ENCODE peak calls at places on chromosomes 3 and 15, in eight cellular contexts. U is fibroblast of mammary gland; N is GM23338; I is CD4-positive, alpha-beta T cell; A is A549; E is heart right ventricle; J is astrocyte of the spinal cord; C is cardiac muscle cell. H is an unnamed sample.

GRCh38 chr3:138180375-138181029 is 5.8 kb upstream of the DBR1 start:
- DNase-seq in C (peak), I (peak), E (no peak), U (peak), N (peak), A (peak), J (peak), H (no peak)

GRCh38 chr15:90934949-90935751 is at the start of gene UNC45A:
- DNase-seq in J (peak), C (peak), I (peak), E (peak), U (peak), A (peak), N (peak), H (peak)

GRCh38 chr3:56467108-56467507 is 1.2 kb downstream of the ERC2 start:
- DNase-seq in J (peak), U (peak), C (peak), A (peak), N (peak), I (peak), E (peak), H (peak)

GRCh38 chr3:70749122-70749521 is 436.7 kb upstream of the MDFIC2 start:
- DNase-seq in E (peak), U (no peak), C (no peak), N (no peak), A (no peak), I (no peak), J (no peak), H (no peak)

GRCh38 chr3:127628788-127629456 is at the start of gene PODXL2:
- DNase-seq in I (no peak), U (peak), C (peak), N (peak), A (peak), J (peak), E (peak), H (no peak)

GRCh38 chr3:36893137-36893557 is 51.7 kb downstream of the TRANK1 start:
- DNase-seq in C (peak), N (peak), E (no peak), I (peak), J (peak), A (peak), U (peak), H (no peak)

GRCh38 chr3:104610730-104611652 is 755.7 kb upstream of the ALCAM start:
- DNase-seq in C (no peak), J (no peak), N (peak), I (no peak), U (no peak), A (no peak), E (no peak), H (no peak)

GRCh38 chr3:34198309-34198708 is 399.9 kb downstream of the PDCD6IP start:
- DNase-seq in U (no peak), I (no peak), A (no peak), C (no peak), E (no peak), J (no peak), N (no peak), H (no peak)

GRCh38 chr15:57356636-57357035 is 19.7 kb upstream of the CGNL1 start:
- DNase-seq in N (peak), E (no peak), U (no peak), I (no peak), A (no peak), C (peak), J (peak), H (no peak)

GRCh38 chr3:128438488-128439072 is 28.1 kb downstream of the DNAJB8 start:
- DNase-seq in C (no peak), I (no peak), N (peak), U (no peak), J (no peak), E (no peak), A (no peak), H (no peak)

GRCh38 chr3:112811917-112812660 is 34.6 kb downstream of the CD200R1L start:
- DNase-seq in C (no peak), N (no peak), J (no peak), U (no peak), A (no peak), I (no peak), E (peak), H (no peak)

GRCh38 chr15:90553248-90553745 is 23.6 kb downstream of the CRTC3 start:
- DNase-seq in U (peak), A (no peak), J (peak), I (no peak), N (no peak), C (peak), E (no peak), H (no peak)

GRCh38 chr3:17384567-17385296 is 357.7 kb downstream of the TBC1D5 start:
- DNase-seq in J (no peak), E (no peak), C (peak), I (no peak), N (no peak), A (peak), U (peak), H (no peak)

GRCh38 chr3:65619391-65620298 is 419.1 kb downstream of the MAGI1 start:
- DNase-seq in J (peak), N (peak), A (no peak), I (no peak), E (no peak), C (peak), U (no peak), H (no peak)

GRCh38 chr3:115341208-115341607 is 194.1 kb upstream of the ZBTB20 start:
- DNase-seq in J (peak), U (peak), I (no peak), A (peak), N (no peak), C (peak), E (no peak), H (no peak)

GRCh38 chr15:42494998-42495360 is 455 bp upstream of the SNAP23 start:
- DNase-seq in A (peak), I (no peak), U (peak), N (peak), J (no peak), E (no peak), C (peak), H (no peak)

GRCh38 chr15:66619152-66619903 is 53.5 kb upstream of the LCTL start:
- DNase-seq in N (peak), A (peak), J (peak), U (peak), I (no peak), E (peak), C (peak), H (peak)

GRCh38 chr3:76638006-76638405 is 401.9 kb upstream of the ROBO2 start:
- DNase-seq in N (no peak), C (no peak), U (no peak), E (no peak), A (no peak), I (no peak), J (no peak), H (no peak)

GRCh38 chr3:176172430-176172954 is 1024.8 kb downstream of the TBL1XR1 start:
- DNase-seq in A (no peak), I (no peak), J (no peak), N (peak), E (no peak), U (no peak), C (no peak), H (no peak)

DNA sequence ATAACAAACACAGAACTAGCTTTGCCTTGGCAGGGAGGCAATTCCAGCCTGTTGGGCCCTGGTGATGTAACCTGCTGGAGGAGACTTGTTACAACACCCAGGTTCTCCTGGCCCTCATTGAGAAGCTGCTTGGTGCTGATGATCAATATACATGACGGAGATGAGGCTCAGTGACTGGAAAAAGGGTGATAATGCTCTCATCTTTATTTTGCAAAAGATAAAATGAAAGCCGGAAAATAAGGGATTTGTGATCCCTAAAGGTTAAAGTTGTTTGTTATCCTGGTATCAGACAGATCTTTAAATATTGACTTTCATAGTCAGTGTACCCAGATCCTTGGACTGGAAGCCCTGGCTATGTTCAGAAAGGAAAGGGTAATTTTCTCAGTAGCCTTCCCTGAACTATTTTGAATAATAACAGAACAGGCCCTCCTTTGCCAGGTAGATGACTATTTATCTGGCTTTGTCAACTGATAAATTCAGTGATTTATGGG is 118.9 kb upstream of the MEIS2 start:
- DNase-seq in J (no peak), C (no peak), A (no peak), I (no peak), U (no peak), E (no peak), N (no peak), H (no peak)
- TF ChIP-seq CTCF in J (no peak), C (no peak), A (no peak), I (no peak), U (no peak), E (no peak), N (no peak), H (no peak)

GRCh38 chr3:58392191-58392590 is 41.4 kb downstream of the PDHB start:
- DNase-seq in E (no peak), U (peak), C (peak), A (no peak), N (no peak), J (no peak), I (no peak), H (no peak)
- TF ChIP-seq CTCF in E (no peak), U (no peak), C (no peak), A (no peak), N (no peak), J (no peak), I (no peak), H (no peak)

GRCh38 chr3:55313701-55314100 is 173.4 kb downstream of the WNT5A start:
- DNase-seq in U (no peak), J (no peak), I (no peak), C (no peak), E (no peak), A (no peak), N (no peak), H (no peak)
- TF ChIP-seq CTCF in U (no peak), J (no peak), I (no peak), C (no peak), E (no peak), A (no peak), N (no peak), H (no peak)

GRCh38 chr15:92226020-92226612 is 167.6 kb upstream of the ST8SIA2 start:
- DNase-seq in U (peak), J (no peak), I (no peak), A (peak), E (no peak), C (peak), N (peak), H (no peak)
- TF ChIP-seq CTCF in U (peak), J (peak), I (no peak), A (peak), E (peak), C (peak), N (peak), H (peak)

GRCh38 chr3:154730221-154730620 is 300.2 kb upstream of the GPR149 start:
- DNase-seq in N (no peak), C (no peak), E (no peak), A (no peak), U (peak), I (no peak), J (no peak), H (no peak)
- TF ChIP-seq CTCF in N (no peak), C (no peak), E (no peak), A (no peak), U (no peak), I (no peak), J (no peak), H (no peak)

DNA sequence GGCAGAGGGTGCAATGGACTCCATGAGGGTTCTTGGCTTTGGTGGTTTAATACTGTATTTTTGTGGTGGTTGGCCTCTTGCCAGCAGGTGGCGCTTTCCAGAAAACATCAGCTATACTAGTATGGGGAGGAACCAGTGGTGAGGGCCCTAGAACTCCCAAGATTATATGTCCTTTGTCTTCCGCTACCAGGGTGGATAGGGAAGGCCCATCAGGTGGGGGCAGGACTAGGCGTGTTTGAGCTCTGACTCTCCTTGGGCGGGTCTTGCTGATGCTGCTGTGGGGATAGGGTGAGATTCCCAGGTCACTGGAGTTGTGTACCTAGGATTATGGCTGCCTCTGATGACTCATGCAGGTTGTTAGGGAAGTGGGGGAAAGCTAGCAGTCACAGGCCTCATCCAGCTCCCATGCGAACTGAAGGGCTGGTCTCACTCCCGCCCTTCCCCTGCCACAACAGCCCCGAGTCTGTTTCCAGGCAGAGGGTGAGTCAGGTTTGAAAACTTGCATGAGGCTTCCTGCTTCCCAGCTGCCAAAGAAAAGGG is 357.7 kb downstream of the OTOL1 start:
- DNase-seq in N (peak), J (peak), E (no peak), I (no peak), C (peak), U (peak), A (peak), H (peak)
- TF ChIP-seq CTCF in N (peak), J (peak), E (peak), I (no peak), C (peak), U (peak), A (no peak), H (peak)

GRCh38 chr3:2770451-2770850 is 339.7 kb downstream of the IL5RA start:
- DNase-seq in E (no peak), J (no peak), I (no peak), C (no peak), A (no peak), N (no peak), U (no peak), H (no peak)

GRCh38 chr3:2765002-2765579 is 345.1 kb downstream of the IL5RA start:
- DNase-seq in N (peak), I (no peak), E (no peak), U (no peak), J (no peak), A (peak), C (no peak), H (no peak)
- TF ChIP-seq CTCF in N (peak), I (no peak), E (no peak), U (no peak), J (no peak), A (no peak), C (no peak), H (peak)

DNA sequence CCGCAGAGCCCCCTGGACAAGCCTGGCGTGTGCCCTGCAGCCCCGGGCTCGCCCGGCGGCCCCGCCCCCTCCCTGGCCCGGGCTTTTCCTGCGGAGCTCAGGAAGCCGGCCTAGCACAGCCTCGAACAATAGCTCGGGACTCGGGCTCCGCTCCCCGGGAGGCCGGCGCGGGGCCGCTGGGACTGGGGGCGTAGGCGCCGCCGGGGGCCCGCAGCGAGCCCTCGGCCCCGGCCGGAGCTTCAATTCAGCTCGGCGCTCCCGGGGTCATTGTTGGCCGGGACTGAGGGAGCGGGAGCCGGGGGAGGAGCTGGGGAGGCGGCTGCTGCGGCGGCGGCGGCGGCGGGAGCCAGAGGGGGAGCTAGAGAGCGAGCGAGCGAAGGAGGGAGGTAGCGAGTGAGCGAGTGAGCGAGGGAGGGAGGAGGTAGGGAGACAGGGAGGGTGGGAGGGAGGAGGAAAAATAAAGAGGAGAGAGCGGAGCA is 41.0 kb upstream of the ROPN1 start:
- DNase-seq in I (peak), C (peak), J (peak), E (peak), N (peak), U (peak), A (peak), H (peak)
- TF ChIP-seq CTCF in I (peak), C (peak), J (peak), E (peak), N (peak), U (peak), A (peak), H (peak)